ENCODE peak calls at places on chromosomes 16 and 17, in seven cellular contexts. One of them, this sample, is unnamed.

GRCh38 chr17:80477647-80478478 is 1.5 kb upstream of the NPTX1 start:
- DNase-seq in trophoblast cell: peak; percentile 53
- DNase-seq in IMR-90: peak; percentile 59
- DNase-seq in H1: no peak
- DNase-seq in mesendoderm: peak; percentile 74
- DNase-seq in neuronal stem cell: no peak
- DNase-seq in H9: peak; percentile 80
- DNase-seq in this sample: peak; percentile 59

GRCh38 chr17:42027961-42028790 is 8.3 kb downstream of the NKIRAS2 start:
- DNase-seq in H9: peak; percentile 89
- DNase-seq in IMR-90: no peak
- DNase-seq in neuronal stem cell: no peak
- DNase-seq in mesendoderm: peak; percentile 86
- DNase-seq in H1: no peak
- DNase-seq in trophoblast cell: peak; percentile 39
- DNase-seq in this sample: no peak

GRCh38 chr17:10198509-10199249 is at the start of gene GAS7:
- DNase-seq in IMR-90: peak; percentile 26
- DNase-seq in H9: peak; percentile 86
- DNase-seq in mesendoderm: peak; percentile 75
- DNase-seq in neuronal stem cell: peak; percentile 66
- DNase-seq in trophoblast cell: peak; percentile 63
- DNase-seq in H1: no peak
- DNase-seq in this sample: peak; percentile 60

GRCh38 chr17:69516911-69517310 is 102.4 kb downstream of the MAP2K6 start:
- DNase-seq in IMR-90: no peak
- DNase-seq in H9: no peak
- DNase-seq in neuronal stem cell: no peak
- DNase-seq in trophoblast cell: no peak
- DNase-seq in H1: no peak
- DNase-seq in mesendoderm: no peak
- DNase-seq in this sample: no peak

GRCh38 chr16:31301708-31302400 is 42.1 kb downstream of the ITGAM start:
- DNase-seq in H9: no peak
- DNase-seq in neuronal stem cell: no peak
- DNase-seq in trophoblast cell: peak; percentile 21
- DNase-seq in mesendoderm: no peak
- DNase-seq in H1: no peak
- DNase-seq in IMR-90: no peak
- DNase-seq in this sample: no peak

GRCh38 chr16:11916524-11917285 is 949 bp upstream of the GSPT1 start:
- DNase-seq in H1: no peak
- DNase-seq in mesendoderm: peak; percentile 47
- DNase-seq in neuronal stem cell: no peak
- DNase-seq in H9: no peak
- DNase-seq in trophoblast cell: peak; percentile 35
- DNase-seq in IMR-90: peak; percentile 41
- DNase-seq in this sample: peak; percentile 65

GRCh38 chr17:40542562-40543411 is 22.5 kb downstream of the CCR7 start:
- DNase-seq in mesendoderm: no peak
- DNase-seq in trophoblast cell: no peak
- DNase-seq in H9: peak; percentile 24
- DNase-seq in neuronal stem cell: no peak
- DNase-seq in H1: no peak
- DNase-seq in IMR-90: peak; percentile 99
- DNase-seq in this sample: peak; percentile 99

GRCh38 chr17:43211123-43211479 is 574 bp upstream of the TMEM106A start:
- DNase-seq in H9: no peak
- DNase-seq in trophoblast cell: peak; percentile 10
- DNase-seq in H1: no peak
- DNase-seq in IMR-90: no peak
- DNase-seq in mesendoderm: no peak
- DNase-seq in neuronal stem cell: no peak
- DNase-seq in this sample: no peak

GRCh38 chr17:41710472-41711090 is 1.6 kb upstream of the GAST start:
- DNase-seq in trophoblast cell: peak; percentile 7
- DNase-seq in IMR-90: peak; percentile 75
- DNase-seq in mesendoderm: no peak
- DNase-seq in H1: no peak
- DNase-seq in neuronal stem cell: no peak
- DNase-seq in H9: no peak
- DNase-seq in this sample: peak; percentile 72

GRCh38 chr17:38761612-38762011 is 9.1 kb downstream of the PSMB3 start:
- DNase-seq in trophoblast cell: peak; percentile 31
- DNase-seq in H9: peak; percentile 86
- DNase-seq in neuronal stem cell: no peak
- DNase-seq in H1: no peak
- DNase-seq in IMR-90: peak; percentile 32
- DNase-seq in mesendoderm: peak; percentile 79
- DNase-seq in this sample: peak; percentile 39

GRCh38 chr17:47072881-47073280 is 93.8 kb upstream of the RPRML start:
- DNase-seq in H1: no peak
- DNase-seq in H9: no peak
- DNase-seq in mesendoderm: no peak
- DNase-seq in neuronal stem cell: no peak
- DNase-seq in trophoblast cell: peak; percentile 2
- DNase-seq in IMR-90: peak; percentile 33
- DNase-seq in this sample: peak; percentile 3

GRCh38 chr17:72349508-72350472 is 229.0 kb downstream of the SOX9 start:
- DNase-seq in neuronal stem cell: no peak
- DNase-seq in H1: no peak
- DNase-seq in trophoblast cell: no peak
- DNase-seq in H9: no peak
- DNase-seq in IMR-90: no peak
- DNase-seq in mesendoderm: no peak
- DNase-seq in this sample: no peak

GRCh38 chr17:81685108-81685507 is 1.3 kb downstream of the HGS start:
- DNase-seq in mesendoderm: no peak
- DNase-seq in H1: no peak
- DNase-seq in trophoblast cell: peak; percentile 68
- DNase-seq in H9: no peak
- DNase-seq in IMR-90: peak; percentile 87
- DNase-seq in neuronal stem cell: no peak
- DNase-seq in this sample: peak; percentile 84

GRCh38 chr16:10606607-10607006 is 26.2 kb upstream of the EMP2 start:
- DNase-seq in H9: no peak
- DNase-seq in IMR-90: no peak
- DNase-seq in mesendoderm: no peak
- DNase-seq in H1: no peak
- DNase-seq in trophoblast cell: no peak
- DNase-seq in neuronal stem cell: no peak
- DNase-seq in this sample: no peak

GRCh38 chr17:50953518-50953830 is 87.3 kb upstream of the TOB1 start:
- DNase-seq in H1: no peak
- DNase-seq in IMR-90: no peak
- DNase-seq in trophoblast cell: no peak
- DNase-seq in mesendoderm: no peak
- DNase-seq in neuronal stem cell: no peak
- DNase-seq in H9: no peak
- DNase-seq in this sample: no peak

GRCh38 chr16:64130140-64130539 is 991.7 kb downstream of the CDH11 start:
- DNase-seq in H1: no peak
- DNase-seq in mesendoderm: no peak
- DNase-seq in trophoblast cell: no peak
- DNase-seq in neuronal stem cell: no peak
- DNase-seq in H9: no peak
- DNase-seq in IMR-90: no peak
- DNase-seq in this sample: no peak

GRCh38 chr17:7045492-7046126 is 1.7 kb upstream of the SLC16A11 start:
- DNase-seq in IMR-90: peak; percentile 87
- DNase-seq in mesendoderm: peak; percentile 74
- DNase-seq in H9: no peak
- DNase-seq in neuronal stem cell: peak; percentile 71
- DNase-seq in H1: no peak
- DNase-seq in trophoblast cell: peak; percentile 90
- DNase-seq in this sample: peak; percentile 85

DNA sequence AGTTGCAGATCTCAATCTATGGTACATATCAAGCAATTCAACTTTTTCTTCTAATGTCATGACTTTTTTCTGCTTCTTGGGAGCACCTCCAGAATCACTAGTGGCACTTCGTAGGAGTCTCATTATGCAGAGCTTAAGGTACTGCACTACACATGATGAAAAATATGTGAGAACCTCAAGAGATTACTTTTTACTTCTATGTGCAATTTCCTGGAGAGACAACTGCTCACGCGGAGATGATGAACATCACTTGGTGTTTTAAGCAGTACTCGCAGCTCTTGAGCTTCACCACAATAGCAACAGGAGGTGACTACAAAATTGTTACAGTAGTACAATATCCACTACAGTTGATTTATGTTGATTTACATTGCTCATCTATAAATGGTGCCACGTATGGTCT is 79.7 kb downstream of the MRTFB start:
- DNase-seq in IMR-90: no peak
- DNase-seq in trophoblast cell: no peak
- DNase-seq in neuronal stem cell: no peak
- DNase-seq in H1: no peak
- DNase-seq in mesendoderm: no peak
- DNase-seq in H9: no peak
- DNase-seq in this sample: peak; percentile 30
- H3K18ac ChIP-seq in IMR-90: no peak overlapping the region
- H3K18ac ChIP-seq in trophoblast cell: no peak overlapping the region
- H3K18ac ChIP-seq in neuronal stem cell: no peak overlapping the region
- H3K18ac ChIP-seq in H1: no peak overlapping the region
- H3K18ac ChIP-seq in mesendoderm: no peak overlapping the region
- H3K18ac ChIP-seq in H9: no peak overlapping the region
- H3K18ac ChIP-seq in this sample: no peak overlapping the region

GRCh38 chr16:86292171-86292775 is 218.1 kb upstream of the FOXF1 start:
- DNase-seq in mesendoderm: no peak
- DNase-seq in neuronal stem cell: no peak
- DNase-seq in H9: no peak
- DNase-seq in H1: no peak
- DNase-seq in IMR-90: no peak
- DNase-seq in trophoblast cell: no peak
- DNase-seq in this sample: no peak

GRCh38 chr16:86296263-86296662 is 214.1 kb upstream of the FOXF1 start:
- DNase-seq in neuronal stem cell: no peak
- DNase-seq in H1: no peak
- DNase-seq in trophoblast cell: no peak
- DNase-seq in mesendoderm: no peak
- DNase-seq in IMR-90: no peak
- DNase-seq in H9: no peak
- DNase-seq in this sample: peak; percentile 51

GRCh38 chr16:86292942-86293341 is 217.4 kb upstream of the FOXF1 start:
- DNase-seq in H1: no peak
- DNase-seq in mesendoderm: no peak
- DNase-seq in trophoblast cell: no peak
- DNase-seq in IMR-90: no peak
- DNase-seq in neuronal stem cell: no peak
- DNase-seq in H9: no peak
- DNase-seq in this sample: no peak

GRCh38 chr16:86293897-86294296 is 216.4 kb upstream of the FOXF1 start:
- DNase-seq in IMR-90: no peak
- DNase-seq in mesendoderm: no peak
- DNase-seq in H9: no peak
- DNase-seq in H1: no peak
- DNase-seq in neuronal stem cell: no peak
- DNase-seq in trophoblast cell: no peak
- DNase-seq in this sample: peak; percentile 71

GRCh38 chr16:86294535-86294934 is 215.8 kb upstream of the FOXF1 start:
- DNase-seq in mesendoderm: no peak
- DNase-seq in IMR-90: peak; percentile 98
- DNase-seq in neuronal stem cell: no peak
- DNase-seq in trophoblast cell: no peak
- DNase-seq in H1: no peak
- DNase-seq in H9: no peak
- DNase-seq in this sample: peak; percentile 99
- H3K23ac ChIP-seq in mesendoderm: no peak overlapping the region
- H3K23ac ChIP-seq in IMR-90: peak overlapping the region; percentile 95
- H3K23ac ChIP-seq in neuronal stem cell: no peak overlapping the region
- H3K23ac ChIP-seq in trophoblast cell: no peak overlapping the region
- H3K23ac ChIP-seq in H1: no peak overlapping the region
- H3K23ac ChIP-seq in H9: no peak overlapping the region
- H3K23ac ChIP-seq in this sample: no peak overlapping the region

GRCh38 chr17:16286009-16286946 is 67.0 kb downstream of the CENPV start:
- DNase-seq in neuronal stem cell: peak; percentile 30
- DNase-seq in trophoblast cell: peak; percentile 90
- DNase-seq in H9: peak; percentile 94
- DNase-seq in H1: peak; percentile 87
- DNase-seq in IMR-90: peak; percentile 98
- DNase-seq in mesendoderm: peak; percentile 94
- DNase-seq in this sample: peak; percentile 99

GRCh38 chr17:16287563-16288027 is 65.7 kb downstream of the CENPV start:
- DNase-seq in H9: no peak
- DNase-seq in trophoblast cell: peak; percentile 9
- DNase-seq in neuronal stem cell: no peak
- DNase-seq in H1: no peak
- DNase-seq in IMR-90: peak; percentile 87
- DNase-seq in mesendoderm: no peak
- DNase-seq in this sample: peak; percentile 70

GRCh38 chr17:16285646-16286008 is 67.6 kb downstream of the CENPV start:
- DNase-seq in IMR-90: no peak
- DNase-seq in neuronal stem cell: no peak
- DNase-seq in H9: no peak
- DNase-seq in trophoblast cell: no peak
- DNase-seq in H1: no peak
- DNase-seq in mesendoderm: no peak
- DNase-seq in this sample: no peak

GRCh38 chr17:16286947-16287562 is 66.2 kb downstream of the CENPV start:
- DNase-seq in H9: peak; percentile 37
- DNase-seq in trophoblast cell: peak; percentile 39
- DNase-seq in neuronal stem cell: no peak
- DNase-seq in mesendoderm: no peak
- DNase-seq in H1: no peak
- DNase-seq in IMR-90: no peak
- DNase-seq in this sample: no peak

DNA sequence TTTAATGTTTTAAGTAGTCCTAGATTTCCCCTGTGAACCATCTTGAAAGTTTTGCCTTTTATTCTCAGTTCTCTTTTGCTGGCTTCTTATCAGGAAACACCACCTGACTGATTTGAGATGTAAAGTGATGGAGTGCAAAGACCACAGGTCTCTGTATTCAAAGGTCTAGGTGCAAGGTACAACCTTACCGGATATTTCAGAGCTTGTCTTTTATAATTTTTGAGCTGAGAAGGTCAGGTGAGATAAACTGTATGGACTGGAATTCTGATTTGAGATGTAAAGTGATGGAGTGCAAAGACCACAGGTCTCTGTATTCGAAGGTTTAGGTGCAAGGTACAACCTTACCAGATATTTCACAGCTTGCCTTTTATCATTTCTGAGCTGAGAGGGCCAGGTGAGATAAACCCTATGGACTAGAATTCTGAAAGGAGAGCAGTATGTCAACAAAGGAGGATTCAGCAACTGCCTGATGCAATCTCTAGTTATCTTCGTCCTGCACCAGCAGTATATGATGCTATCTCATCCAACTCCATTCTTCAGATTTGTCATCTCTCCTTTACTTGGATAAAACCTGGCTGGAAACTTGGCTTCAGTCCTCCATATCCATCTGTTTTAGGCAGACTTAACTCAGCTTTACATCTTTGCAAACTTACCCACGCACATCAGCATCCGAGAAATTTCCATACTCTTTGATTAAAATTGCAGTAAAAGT is 64.3 kb downstream of the CENPV start:
- DNase-seq in IMR-90: peak; percentile 53
- DNase-seq in H1: no peak
- DNase-seq in neuronal stem cell: no peak
- DNase-seq in trophoblast cell: peak; percentile 86
- DNase-seq in H9: no peak
- DNase-seq in mesendoderm: peak; percentile 57
- DNase-seq in this sample: no peak
- H3K18ac ChIP-seq in IMR-90: no peak overlapping the region
- H3K18ac ChIP-seq in H1: no peak overlapping the region
- H3K18ac ChIP-seq in neuronal stem cell: no peak overlapping the region
- H3K18ac ChIP-seq in trophoblast cell: no peak overlapping the region
- H3K18ac ChIP-seq in H9: no peak overlapping the region
- H3K18ac ChIP-seq in mesendoderm: no peak overlapping the region
- H3K18ac ChIP-seq in this sample: no peak overlapping the region

GRCh38 chr17:802481-802880 is 20.3 kb downstream of the MRM3 start:
- DNase-seq in mesendoderm: no peak
- DNase-seq in H1: no peak
- DNase-seq in IMR-90: no peak
- DNase-seq in trophoblast cell: no peak
- DNase-seq in neuronal stem cell: no peak
- DNase-seq in H9: no peak
- DNase-seq in this sample: no peak
- H3K23ac ChIP-seq in mesendoderm: no peak overlapping the region
- H3K23ac ChIP-seq in H1: no peak overlapping the region
- H3K23ac ChIP-seq in IMR-90: no peak overlapping the region
- H3K23ac ChIP-seq in trophoblast cell: no peak overlapping the region
- H3K23ac ChIP-seq in neuronal stem cell: peak overlapping the region; percentile 43
- H3K23ac ChIP-seq in H9: no peak overlapping the region
- H3K23ac ChIP-seq in this sample: no peak overlapping the region